ENCODE peak calls at places on chromosomes 2 and 18, in five cellular contexts. One of them, this sample, is unnamed.

GRCh38 chr18:31774960-31775359 is 14.3 kb upstream of the SLC25A52 start:
- DNase-seq in cardiac fibroblast: no peak
- DNase-seq in CD8-positive, alpha-beta T cell: no peak
- DNase-seq in foreskin fibroblast: no peak
- DNase-seq in colonic mucosa: no peak
- DNase-seq in this sample: no peak

GRCh38 chr2:219433666-219434467 is 776 bp upstream of the SPEG start:
- DNase-seq in cardiac fibroblast: peak
- DNase-seq in CD8-positive, alpha-beta T cell: no peak
- DNase-seq in foreskin fibroblast: peak
- DNase-seq in colonic mucosa: no peak
- DNase-seq in this sample: peak

GRCh38 chr2:158392683-158393082 is 63.9 kb downstream of the CCDC148 start:
- DNase-seq in cardiac fibroblast: no peak
- DNase-seq in CD8-positive, alpha-beta T cell: no peak
- DNase-seq in foreskin fibroblast: no peak
- DNase-seq in colonic mucosa: no peak
- DNase-seq in this sample: no peak

GRCh38 chr2:33583194-33583938 is 15.7 kb downstream of the FAM98A start:
- DNase-seq in cardiac fibroblast: peak
- DNase-seq in CD8-positive, alpha-beta T cell: no peak
- DNase-seq in foreskin fibroblast: peak
- DNase-seq in colonic mucosa: no peak
- DNase-seq in this sample: no peak

GRCh38 chr2:2107627-2108026 is 223.4 kb downstream of the MYT1L start:
- DNase-seq in cardiac fibroblast: no peak
- DNase-seq in CD8-positive, alpha-beta T cell: no peak
- DNase-seq in foreskin fibroblast: no peak
- DNase-seq in colonic mucosa: no peak
- DNase-seq in this sample: no peak

GRCh38 chr18:13217971-13218375 is 587 bp upstream of the LDLRAD4 start:
- DNase-seq in cardiac fibroblast: no peak
- DNase-seq in CD8-positive, alpha-beta T cell: no peak
- DNase-seq in foreskin fibroblast: no peak
- DNase-seq in colonic mucosa: peak
- DNase-seq in this sample: no peak

GRCh38 chr2:125861461-125861860 is 794.5 kb upstream of the GYPC start:
- DNase-seq in cardiac fibroblast: no peak
- DNase-seq in CD8-positive, alpha-beta T cell: no peak
- DNase-seq in foreskin fibroblast: no peak
- DNase-seq in colonic mucosa: no peak
- DNase-seq in this sample: no peak

GRCh38 chr2:9952856-9953503 is 1.5 kb downstream of the GRHL1 start:
- DNase-seq in cardiac fibroblast: no peak
- DNase-seq in CD8-positive, alpha-beta T cell: no peak
- DNase-seq in foreskin fibroblast: no peak
- DNase-seq in colonic mucosa: no peak
- DNase-seq in this sample: no peak

GRCh38 chr2:96260404-96261260 is 5.2 kb downstream of the TMEM127 start:
- DNase-seq in cardiac fibroblast: peak
- DNase-seq in CD8-positive, alpha-beta T cell: no peak
- DNase-seq in foreskin fibroblast: peak
- DNase-seq in colonic mucosa: peak
- DNase-seq in this sample: no peak

GRCh38 chr2:189304360-189304759 is 124.8 kb upstream of the COL5A2 start:
- DNase-seq in cardiac fibroblast: no peak
- DNase-seq in CD8-positive, alpha-beta T cell: peak
- DNase-seq in foreskin fibroblast: no peak
- DNase-seq in colonic mucosa: no peak
- DNase-seq in this sample: no peak

GRCh38 chr2:238591732-238592131 is 165.0 kb downstream of the ASB1 start:
- DNase-seq in cardiac fibroblast: peak
- DNase-seq in CD8-positive, alpha-beta T cell: no peak
- DNase-seq in foreskin fibroblast: no peak
- DNase-seq in colonic mucosa: no peak
- DNase-seq in this sample: no peak

GRCh38 chr2:54624611-54625071 is 98.8 kb upstream of the EML6 start:
- DNase-seq in cardiac fibroblast: peak
- DNase-seq in CD8-positive, alpha-beta T cell: no peak
- DNase-seq in foreskin fibroblast: no peak
- DNase-seq in colonic mucosa: no peak
- DNase-seq in this sample: no peak

GRCh38 chr2:10895231-10895630 is 16.5 kb upstream of the KCNF1 start:
- DNase-seq in cardiac fibroblast: no peak
- DNase-seq in CD8-positive, alpha-beta T cell: no peak
- DNase-seq in foreskin fibroblast: no peak
- DNase-seq in colonic mucosa: no peak
- DNase-seq in this sample: no peak

GRCh38 chr2:46304635-46305034 is 7.4 kb downstream of the EPAS1 start:
- DNase-seq in cardiac fibroblast: no peak
- DNase-seq in CD8-positive, alpha-beta T cell: no peak
- DNase-seq in foreskin fibroblast: no peak
- DNase-seq in colonic mucosa: no peak
- DNase-seq in this sample: no peak

GRCh38 chr2:55954306-55955035 is 30.9 kb upstream of the EFEMP1 start:
- DNase-seq in cardiac fibroblast: peak
- DNase-seq in CD8-positive, alpha-beta T cell: no peak
- DNase-seq in foreskin fibroblast: peak
- DNase-seq in colonic mucosa: no peak
- DNase-seq in this sample: no peak

GRCh38 chr2:46385786-46386577 is 88.8 kb downstream of the EPAS1 start:
- DNase-seq in cardiac fibroblast: peak
- DNase-seq in CD8-positive, alpha-beta T cell: no peak
- DNase-seq in foreskin fibroblast: peak
- DNase-seq in colonic mucosa: no peak
- DNase-seq in this sample: no peak

GRCh38 chr2:134924912-134925311 is 6.3 kb downstream of the CCNT2 start:
- DNase-seq in cardiac fibroblast: no peak
- DNase-seq in CD8-positive, alpha-beta T cell: no peak
- DNase-seq in foreskin fibroblast: no peak
- DNase-seq in colonic mucosa: no peak
- DNase-seq in this sample: no peak

GRCh38 chr18:77495982-77496690 is 246.5 kb downstream of the GALR1 start:
- DNase-seq in cardiac fibroblast: no peak
- DNase-seq in CD8-positive, alpha-beta T cell: no peak
- DNase-seq in foreskin fibroblast: no peak
- DNase-seq in colonic mucosa: no peak
- DNase-seq in this sample: no peak

GRCh38 chr2:225002656-225003045 is 39.6 kb downstream of the DOCK10 start:
- DNase-seq in cardiac fibroblast: no peak
- DNase-seq in CD8-positive, alpha-beta T cell: no peak
- DNase-seq in foreskin fibroblast: no peak
- DNase-seq in colonic mucosa: peak
- DNase-seq in this sample: no peak

GRCh38 chr2:15127876-15128275 is 433.3 kb downstream of the NBAS start:
- DNase-seq in cardiac fibroblast: no peak
- DNase-seq in CD8-positive, alpha-beta T cell: no peak
- DNase-seq in foreskin fibroblast: no peak
- DNase-seq in colonic mucosa: no peak
- DNase-seq in this sample: no peak

GRCh38 chr2:234587341-234588053 is 90.6 kb upstream of the ARL4C start:
- DNase-seq in cardiac fibroblast: no peak
- DNase-seq in CD8-positive, alpha-beta T cell: no peak
- DNase-seq in foreskin fibroblast: peak
- DNase-seq in colonic mucosa: no peak
- DNase-seq in this sample: no peak

GRCh38 chr2:64479259-64480198 is 25.6 kb downstream of the LGALSL start:
- DNase-seq in cardiac fibroblast: no peak
- DNase-seq in CD8-positive, alpha-beta T cell: no peak
- DNase-seq in foreskin fibroblast: no peak
- DNase-seq in colonic mucosa: no peak
- DNase-seq in this sample: no peak

GRCh38 chr2:37020887-37021796 is 54.8 kb upstream of the STRN start:
- DNase-seq in cardiac fibroblast: peak
- DNase-seq in CD8-positive, alpha-beta T cell: no peak
- DNase-seq in foreskin fibroblast: no peak
- DNase-seq in colonic mucosa: no peak
- DNase-seq in this sample: no peak

GRCh38 chr2:127208313-127208712 is 11.8 kb downstream of the CYP27C1 start:
- DNase-seq in cardiac fibroblast: no peak
- DNase-seq in CD8-positive, alpha-beta T cell: no peak
- DNase-seq in foreskin fibroblast: no peak
- DNase-seq in colonic mucosa: no peak
- DNase-seq in this sample: no peak

GRCh38 chr2:176652300-176653182 is 383.3 kb downstream of the MTX2 start:
- DNase-seq in cardiac fibroblast: peak
- DNase-seq in CD8-positive, alpha-beta T cell: no peak
- DNase-seq in foreskin fibroblast: peak
- DNase-seq in colonic mucosa: peak
- DNase-seq in this sample: no peak

GRCh38 chr18:79950440-79951341 is 762 bp downstream of the SLC66A2 start:
- DNase-seq in cardiac fibroblast: peak
- DNase-seq in CD8-positive, alpha-beta T cell: no peak
- DNase-seq in foreskin fibroblast: no peak
- DNase-seq in colonic mucosa: peak
- DNase-seq in this sample: peak

GRCh38 chr18:56647071-56647470 is 4.1 kb upstream of the WDR7 start:
- DNase-seq in cardiac fibroblast: no peak
- DNase-seq in CD8-positive, alpha-beta T cell: no peak
- DNase-seq in foreskin fibroblast: no peak
- DNase-seq in colonic mucosa: no peak
- DNase-seq in this sample: no peak

GRCh38 chr2:216243026-216243425 is 129.3 kb downstream of the MARCHF4 start:
- DNase-seq in cardiac fibroblast: no peak
- DNase-seq in CD8-positive, alpha-beta T cell: no peak
- DNase-seq in foreskin fibroblast: no peak
- DNase-seq in colonic mucosa: no peak
- DNase-seq in this sample: no peak

DNA sequence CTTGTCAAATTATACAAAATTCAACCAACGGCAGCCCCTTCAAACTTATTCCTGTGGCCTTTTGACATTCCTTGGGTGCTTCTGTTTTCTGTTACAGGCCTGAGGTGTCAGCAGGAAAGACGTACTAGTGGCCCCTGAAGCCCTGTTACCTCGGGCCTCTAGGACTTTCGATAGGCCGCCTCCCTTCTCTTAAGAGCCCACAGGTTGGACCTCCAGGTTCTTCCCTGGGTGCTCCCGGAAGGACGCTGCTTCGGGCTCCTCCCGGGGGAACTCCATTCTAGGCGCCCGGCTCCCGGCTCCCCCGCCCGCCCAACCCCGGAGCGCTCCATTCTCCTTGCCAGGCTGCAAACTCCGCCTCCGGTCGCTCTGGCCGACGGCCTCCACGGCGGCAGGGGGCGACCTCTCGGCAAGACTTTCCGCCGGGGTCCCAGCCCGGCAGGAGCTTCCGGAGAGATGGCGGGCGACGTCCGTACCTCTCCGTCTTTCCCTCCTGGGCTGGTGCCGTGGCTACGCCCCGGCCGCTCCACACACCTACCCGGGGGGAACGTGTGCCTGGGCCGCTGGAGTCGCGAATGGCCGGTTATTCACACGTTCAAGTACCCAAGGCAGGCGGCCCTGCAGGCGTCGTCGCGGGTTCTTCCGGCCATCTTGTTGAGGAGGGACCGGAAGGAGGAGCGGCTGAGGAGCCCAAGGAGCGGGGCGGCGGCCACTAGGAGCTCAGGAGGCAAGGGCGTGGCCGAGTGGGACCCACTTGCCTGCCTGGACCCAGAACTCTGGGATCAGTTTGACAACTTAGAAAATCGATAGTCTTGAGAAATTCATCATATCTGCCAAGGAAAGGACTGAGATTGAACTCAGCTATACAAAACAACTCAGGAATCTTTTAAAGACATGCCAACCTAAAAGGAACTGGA is 27.5 kb downstream of the BOLA3 start:
- DNase-seq in cardiac fibroblast: peak
- DNase-seq in CD8-positive, alpha-beta T cell: peak
- DNase-seq in foreskin fibroblast: peak
- DNase-seq in colonic mucosa: peak
- DNase-seq in this sample: no peak
- TF ChIP-seq CTCF in cardiac fibroblast: peak
- TF ChIP-seq CTCF in CD8-positive, alpha-beta T cell: peak
- TF ChIP-seq CTCF in foreskin fibroblast: no peak
- TF ChIP-seq CTCF in colonic mucosa: peak
- TF ChIP-seq CTCF in this sample: peak

GRCh38 chr18:28045176-28045810 is 131.6 kb downstream of the CDH2 start:
- DNase-seq in cardiac fibroblast: peak
- DNase-seq in CD8-positive, alpha-beta T cell: no peak
- DNase-seq in foreskin fibroblast: no peak
- DNase-seq in colonic mucosa: no peak
- DNase-seq in this sample: no peak
- TF ChIP-seq CTCF in cardiac fibroblast: no peak
- TF ChIP-seq CTCF in CD8-positive, alpha-beta T cell: no peak
- TF ChIP-seq CTCF in foreskin fibroblast: no peak
- TF ChIP-seq CTCF in colonic mucosa: no peak
- TF ChIP-seq CTCF in this sample: no peak

GRCh38 chr18:55163550-55163949 is 204.3 kb upstream of the CCDC68 start:
- DNase-seq in cardiac fibroblast: no peak
- DNase-seq in CD8-positive, alpha-beta T cell: no peak
- DNase-seq in foreskin fibroblast: no peak
- DNase-seq in colonic mucosa: no peak
- DNase-seq in this sample: no peak

GRCh38 chr18:55158570-55158969 is 199.3 kb upstream of the CCDC68 start:
- DNase-seq in cardiac fibroblast: no peak
- DNase-seq in CD8-positive, alpha-beta T cell: no peak
- DNase-seq in foreskin fibroblast: no peak
- DNase-seq in colonic mucosa: no peak
- DNase-seq in this sample: no peak

GRCh38 chr18:55153346-55153745 is 194.1 kb upstream of the CCDC68 start:
- DNase-seq in cardiac fibroblast: no peak
- DNase-seq in CD8-positive, alpha-beta T cell: no peak
- DNase-seq in foreskin fibroblast: no peak
- DNase-seq in colonic mucosa: no peak
- DNase-seq in this sample: no peak

GRCh38 chr18:55161966-55162365 is 202.7 kb upstream of the CCDC68 start:
- DNase-seq in cardiac fibroblast: peak
- DNase-seq in CD8-positive, alpha-beta T cell: no peak
- DNase-seq in foreskin fibroblast: no peak
- DNase-seq in colonic mucosa: no peak
- DNase-seq in this sample: no peak

GRCh38 chr18:55159027-55159426 is 199.8 kb upstream of the CCDC68 start:
- DNase-seq in cardiac fibroblast: no peak
- DNase-seq in CD8-positive, alpha-beta T cell: no peak
- DNase-seq in foreskin fibroblast: no peak
- DNase-seq in colonic mucosa: no peak
- DNase-seq in this sample: no peak
- TF ChIP-seq CTCF in cardiac fibroblast: no peak
- TF ChIP-seq CTCF in CD8-positive, alpha-beta T cell: no peak
- TF ChIP-seq CTCF in foreskin fibroblast: no peak
- TF ChIP-seq CTCF in colonic mucosa: no peak
- TF ChIP-seq CTCF in this sample: no peak

DNA sequence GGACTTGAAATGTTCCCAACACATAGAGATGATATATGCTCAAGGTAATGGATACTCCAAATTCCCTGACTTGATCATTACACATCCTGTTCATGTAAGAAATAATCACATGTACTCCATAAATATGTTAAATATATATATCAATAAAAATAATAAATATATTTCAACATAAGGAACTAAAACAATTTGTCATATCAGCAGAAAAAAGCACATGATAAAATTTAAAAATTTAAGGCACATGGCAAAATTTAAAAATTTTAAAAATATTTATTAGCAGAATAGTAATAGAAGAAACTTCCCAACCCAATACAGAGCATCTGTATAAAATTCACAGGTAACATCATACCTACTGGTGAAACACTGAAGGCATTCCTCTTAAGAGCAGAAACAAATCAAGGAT is 109.6 kb upstream of the KYNU start:
- DNase-seq in cardiac fibroblast: no peak
- DNase-seq in CD8-positive, alpha-beta T cell: no peak
- DNase-seq in foreskin fibroblast: no peak
- DNase-seq in colonic mucosa: no peak
- DNase-seq in this sample: no peak
- TF ChIP-seq CTCF in cardiac fibroblast: no peak
- TF ChIP-seq CTCF in CD8-positive, alpha-beta T cell: no peak
- TF ChIP-seq CTCF in foreskin fibroblast: no peak
- TF ChIP-seq CTCF in colonic mucosa: no peak
- TF ChIP-seq CTCF in this sample: no peak

This sample was measured in chondrocyte.